ENCODE peak calls at places on chromosomes 2 and 18, in six cellular contexts. X is activated naive CD4-positive, alpha-beta T cell; G is spleen; S is right cardiac atrium; T is H1; O is NB4. B is an unnamed sample.

GRCh38 chr2:210158236-210158635 is 13.0 kb downstream of the KANSL1L start:
- DNase-seq in G (no peak), O (no peak), S (no peak), T (no peak), X (no peak), B (no peak)

GRCh38 chr2:159297042-159297707 is 10.7 kb upstream of the WDSUB1 start:
- DNase-seq in X (no peak), T (no peak), O (no peak), G (no peak), S (no peak), B (no peak)

GRCh38 chr18:34990571-34990970 is 50.6 kb upstream of the MAPRE2 start:
- DNase-seq in O (no peak), T (no peak), X (no peak), S (no peak), G (no peak), B (no peak)

GRCh38 chr2:12302691-12303090 is 414.0 kb upstream of the TRIB2 start:
- DNase-seq in T (no peak), S (no peak), O (no peak), G (no peak), X (no peak), B (no peak)

GRCh38 chr2:53182609-53183008 is 585.0 kb upstream of the CHAC2 start:
- DNase-seq in G (no peak), X (no peak), S (no peak), O (no peak), T (no peak), B (no peak)

GRCh38 chr2:111705206-111705605 is 178.8 kb downstream of the ANAPC1 start:
- DNase-seq in T (no peak), G (no peak), S (no peak), X (no peak), O (peak), B (no peak)

GRCh38 chr18:29191263-29191662 is 1014.3 kb upstream of the CDH2 start:
- DNase-seq in G (no peak), X (no peak), T (no peak), S (no peak), O (peak), B (no peak)

GRCh38 chr2:74096061-74096460 is 51.7 kb downstream of the BOLA3 start:
- DNase-seq in G (no peak), T (no peak), O (no peak), X (no peak), S (no peak), B (no peak)

GRCh38 chr2:46460991-46461715 is 18.2 kb upstream of the TMEM247 start:
- DNase-seq in O (peak), X (peak), T (peak), G (peak), S (peak), B (no peak)

GRCh38 chr18:72672364-72673151 is 128.4 kb upstream of the CBLN2 start:
- DNase-seq in G (no peak), T (no peak), X (no peak), O (peak), S (no peak), B (no peak)

GRCh38 chr18:59536181-59536580 is 161.0 kb downstream of the CCBE1 start:
- DNase-seq in X (no peak), O (no peak), S (no peak), T (no peak), G (no peak), B (no peak)

GRCh38 chr2:69524799-69525198 is 87.6 kb upstream of the NFU1 start:
- DNase-seq in T (no peak), G (no peak), S (no peak), X (no peak), O (no peak), B (no peak)

GRCh38 chr2:41990688-41991087 is 57.1 kb upstream of the PKDCC start:
- DNase-seq in G (no peak), T (no peak), S (no peak), X (no peak), O (no peak), B (no peak)

GRCh38 chr18:36511791-36512352 is 214.4 kb downstream of the FHOD3 start:
- DNase-seq in S (no peak), T (no peak), X (no peak), O (peak), G (no peak), B (peak)

B was measured in NCI-H526 treated with DMSO at 0.1 percent for 48 hours.